ENCODE peak calls at places on chromosomes 16 and 17, in ten cellular contexts. I is GM03348; E is NCI-H1105; U is endothelial cell; P is NCI-H1092; T is sigmoid colon; Y is fibroblast of lung; M is activated naive CD8-positive, alpha-beta T cell treated with anti-CD3 and anti-CD28 coated beads, Interleukin-2, amount 50 U/mL, for 24 hours; J is astrocyte of the cerebellum; L is Daoy. F is an unnamed sample.

GRCh38 chr16:84761448-84762368 is 58.1 kb upstream of the CRISPLD2 start:
- DNase-seq in I (no peak), E (no peak), U (no peak), P (no peak), T (peak; percentile 19), Y (peak; percentile 38), M (no peak), J (no peak), L (no peak), F (no peak)

GRCh38 chr17:46929413-46929812 is 6.5 kb downstream of the GOSR2 start:
- DNase-seq in I (no peak), E (no peak), U (no peak), P (no peak), T (no peak), Y (peak; percentile 64), M (no peak), J (no peak), L (peak; percentile 82), F (no peak)

GRCh38 chr16:52434224-52434623 is 112.7 kb downstream of the TOX3 start:
- DNase-seq in I (no peak), E (no peak), U (no peak), P (no peak), T (no peak), Y (no peak), M (no peak), J (no peak), L (no peak), F (no peak)

GRCh38 chr17:67390646-67391480 is 13.8 kb downstream of the PITPNC1 start:
- DNase-seq in I (peak; percentile 50), E (no peak), U (no peak), P (peak; percentile 22), T (no peak), Y (peak; percentile 98), M (peak; percentile 74), J (peak; percentile 87), L (peak; percentile 93), F (peak; percentile 91)

GRCh38 chr16:5188318-5189025 is 90.9 kb upstream of the EEF2KMT start:
- DNase-seq in I (no peak), E (no peak), U (no peak), P (no peak), T (no peak), Y (no peak), M (no peak), J (no peak), L (no peak), F (no peak)

GRCh38 chr17:35161281-35161761 is 13.7 kb downstream of the UNC45B start:
- DNase-seq in I (no peak), E (no peak), U (no peak), P (no peak), T (no peak), Y (no peak), M (no peak), J (no peak), L (no peak), F (no peak)

GRCh38 chr17:17510456-17511292 is 14.5 kb upstream of the RASD1 start:
- DNase-seq in I (no peak), E (no peak), U (no peak), P (no peak), T (no peak), Y (no peak), M (no peak), J (no peak), L (peak; percentile 51), F (no peak)

GRCh38 chr16:869823-870641 is 69.5 kb upstream of the GNG13 start:
- DNase-seq in I (no peak), E (no peak), U (no peak), P (no peak), T (peak; percentile 66), Y (no peak), M (no peak), J (no peak), L (no peak), F (no peak)

GRCh38 chr17:42901535-42902229 is 1.1 kb downstream of the G6PC1 start:
- DNase-seq in I (no peak), E (no peak), U (no peak), P (no peak), T (no peak), Y (no peak), M (no peak), J (no peak), L (no peak), F (no peak)

GRCh38 chr17:82031303-82031884 is at the start of gene RAC3:
- DNase-seq in I (peak; percentile 72), E (peak; percentile 44), U (no peak), P (no peak), T (no peak), Y (peak; percentile 21), M (no peak), J (no peak), L (peak; percentile 67), F (no peak)

GRCh38 chr17:68613739-68614298 is 12.7 kb upstream of the FAM20A start:
- DNase-seq in I (peak; percentile 65), E (no peak), U (peak; percentile 70), P (peak; percentile 55), T (no peak), Y (no peak), M (peak; percentile 14), J (no peak), L (peak; percentile 36), F (no peak)

GRCh38 chr17:1043601-1044251 is 46.8 kb downstream of the TIMM22 start:
- DNase-seq in I (no peak), E (no peak), U (peak; percentile 33), P (no peak), T (peak; percentile 81), Y (no peak), M (no peak), J (no peak), L (no peak), F (no peak)

F was measured in AG04449.